ENCODE peak calls at places on chromosomes 13 and 19, in five cellular contexts. J is tibial artery, R is heart left ventricle, X is upper lobe of right lung, W is thoracic aorta. G is an unnamed sample.

GRCh38 chr13:76349700-76350099 is 536.5 kb downstream of the KCTD12 start:
- DNase-seq in J (no peak), X (no peak), W (no peak), R (no peak), G (no peak)

GRCh38 chr19:36392916-36393673 is 14.1 kb upstream of the ZFP14 start:
- DNase-seq in W (no peak), X (no peak), J (no peak), R (no peak), G (no peak)

GRCh38 chr19:40592170-40592569 is 9.0 kb upstream of the LTBP4 start:
- DNase-seq in W (no peak), R (no peak), J (no peak), X (no peak), G (no peak)

GRCh38 chr13:100210966-100211710 is 122.2 kb downstream of the PCCA start:
- DNase-seq in J (no peak), R (no peak), W (no peak), X (no peak), G (no peak)

GRCh38 chr19:48967346-48968178 is 2.5 kb downstream of the FTL start:
- DNase-seq in W (no peak), R (no peak), X (peak; percentile 77), J (peak; percentile 62), G (no peak)

GRCh38 chr19:2032296-2032941 is 16.9 kb upstream of the BTBD2 start:
- DNase-seq in X (peak; percentile 99), R (peak; percentile 97), W (peak; percentile 85), J (peak; percentile 97), G (peak; percentile 99)

GRCh38 chr19:2050991-2051770 is at the start of gene MKNK2:
- DNase-seq in J (peak; percentile 86), R (peak; percentile 94), W (peak; percentile 58), X (peak; percentile 96), G (peak; percentile 87)

GRCh38 chr19:56092685-56093631 is 28.1 kb downstream of the ZNF787 start:
- DNase-seq in X (no peak), W (no peak), R (no peak), J (no peak), G (no peak)

GRCh38 chr13:76886292-76887061 is at the start of gene KCTD12:
- DNase-seq in J (peak; percentile 90), X (peak; percentile 95), W (peak; percentile 59), R (peak; percentile 93), G (peak; percentile 73)

GRCh38 chr19:6288737-6289136 is 9.0 kb upstream of the MLLT1 start:
- DNase-seq in R (no peak), J (no peak), X (no peak), W (no peak), G (no peak)

GRCh38 chr13:101429733-101430132 is 13.4 kb upstream of the NALCN start:
- DNase-seq in R (no peak), X (no peak), J (no peak), W (no peak), G (no peak)

GRCh38 chr13:80562423-80562822 is 221.5 kb upstream of the SPRY2 start:
- DNase-seq in R (no peak), J (no peak), W (no peak), X (no peak), G (no peak)

GRCh38 chr13:31955745-31956144 is 75.8 kb upstream of the FRY start:
- DNase-seq in X (no peak), R (no peak), J (no peak), W (no peak), G (no peak)

GRCh38 chr13:41456768-41457588 is at the start of gene RGCC:
- DNase-seq in J (peak; percentile 81), R (peak; percentile 83), X (peak; percentile 96), W (peak; percentile 70), G (no peak)

GRCh38 chr19:53102701-53103140 is 501 bp downstream of the ZNF160 start:
- DNase-seq in W (no peak), X (peak; percentile 67), R (peak; percentile 39), J (no peak), G (no peak)

GRCh38 chr13:25857830-25858229 is 194.0 kb downstream of the SHISA2 start:
- DNase-seq in R (no peak), J (no peak), W (no peak), X (no peak), G (no peak)

GRCh38 chr19:44846455-44847143 is 502 bp downstream of the NECTIN2 start:
- DNase-seq in X (no peak), J (no peak), W (no peak), R (peak; percentile 39), G (peak; percentile 50)

GRCh38 chr19:44845286-44845611 is 848 bp upstream of the NECTIN2 start:
- DNase-seq in J (peak; percentile 47), X (peak; percentile 76), W (peak; percentile 32), R (no peak), G (no peak)

GRCh38 chr19:44847144-44848035 is 1.3 kb downstream of the NECTIN2 start:
- DNase-seq in R (peak; percentile 80), J (peak; percentile 80), W (no peak), X (peak; percentile 89), G (peak; percentile 88)

GRCh38 chr19:44848036-44848804 is 2.1 kb downstream of the NECTIN2 start:
- DNase-seq in W (no peak), X (no peak), R (peak; percentile 32), J (peak; percentile 33), G (no peak)

GRCh38 chr19:44845612-44846454 is at the start of gene NECTIN2:
- DNase-seq in W (peak; percentile 100), X (peak; percentile 100), R (peak; percentile 100), J (peak; percentile 100), G (peak; percentile 100)
- H3K4me1 ChIP-seq in W (peaks cover 33% of the 10 kb centered on the region), X (peaks cover 28% of the 10 kb centered on the region), R (peaks cover 35% of the 10 kb centered on the region), J (peaks cover 42% of the 10 kb centered on the region), G (peaks cover 7% of the 10 kb centered on the region)

DNA sequence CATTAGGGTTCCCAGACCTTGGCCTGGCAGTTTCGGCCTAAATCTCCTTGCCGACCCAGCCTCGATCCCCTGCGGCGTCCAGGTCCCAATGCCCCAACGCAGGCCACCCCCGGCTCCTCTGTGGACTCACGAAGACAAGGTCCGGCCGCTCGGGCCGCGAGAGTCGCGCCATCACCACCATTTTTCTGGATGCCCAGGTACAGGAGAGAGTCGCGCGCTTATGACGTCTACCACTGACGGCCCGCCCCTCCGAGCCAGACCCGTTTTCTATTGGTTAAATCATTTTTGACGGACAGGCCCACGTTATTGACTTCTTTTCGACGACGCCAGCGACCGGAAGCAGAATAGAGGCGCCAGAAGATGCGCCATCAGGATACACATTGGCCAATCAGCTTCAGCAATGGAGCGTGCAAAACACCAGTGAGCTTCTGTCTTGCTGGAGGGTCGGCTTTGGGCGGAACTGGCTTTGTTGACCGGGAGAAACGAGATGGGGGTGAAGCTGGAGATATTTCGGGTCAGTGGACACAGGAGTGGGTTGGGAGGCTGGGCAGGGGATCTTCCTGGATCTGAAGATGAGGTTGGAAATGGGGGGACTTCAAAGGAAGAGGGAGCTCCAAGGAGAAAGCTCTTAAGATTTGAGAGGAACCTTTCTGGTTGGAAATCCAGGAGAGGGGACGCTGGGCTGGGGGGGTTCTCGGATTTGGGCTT is at the start of the genes PET100 and XAB2:
- DNase-seq in W (peak; percentile 95), X (peak; percentile 95), J (peak; percentile 98), R (peak; percentile 97), G (peak; percentile 99)
- H3K27ac ChIP-seq in W (peak within 1 kb of the TSS; percentile 85), X (peak within 1 kb of the TSS; percentile 82), J (peak within 1 kb of the TSS; percentile 89), R (peak within 1 kb of the TSS; percentile 55), G (peak within 1 kb of the TSS; percentile 89)

GRCh38 chr13:109465151-109465550 is 321.2 kb downstream of the IRS2 start:
- DNase-seq in R (no peak), X (no peak), J (no peak), W (no peak), G (no peak)
- TF ChIP-seq CTCF in R (no peak), X (no peak), J (no peak), W (no peak), G (no peak)

DNA sequence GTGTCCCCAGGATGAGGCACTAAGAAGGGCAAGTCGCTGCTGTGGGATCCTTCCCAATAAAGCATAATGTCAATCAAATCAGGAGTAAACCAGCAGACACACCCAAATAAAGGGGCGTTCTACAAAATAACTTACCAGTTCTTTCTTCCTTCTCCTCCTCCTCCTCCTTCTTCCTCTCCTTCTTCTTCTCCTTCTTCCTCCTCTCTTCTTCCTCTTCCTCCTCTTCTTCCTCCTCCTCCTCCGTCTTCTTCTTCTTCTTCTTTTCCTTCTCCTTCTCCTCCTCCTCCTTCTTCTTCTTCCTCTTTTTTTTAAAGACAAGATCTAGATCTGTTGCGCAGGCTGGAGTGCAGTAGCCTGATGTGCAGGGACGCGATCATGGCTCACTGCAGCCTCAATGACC is 225.8 kb downstream of the UQCRFS1 start:
- DNase-seq in X (no peak), J (no peak), W (no peak), R (no peak), G (no peak)
- H3K4me1 ChIP-seq in X (no peaks in the 10 kb centered on the region), J (no peaks in the 10 kb centered on the region), W (no peaks in the 10 kb centered on the region), R (no peaks in the 10 kb centered on the region), G (no peaks in the 10 kb centered on the region)

GRCh38 chr13:43572601-43573360 is 214.0 kb downstream of the ENOX1 start:
- DNase-seq in J (no peak), W (no peak), X (no peak), R (no peak), G (no peak)
- H3K27ac ChIP-seq in J (no peak overlapping the region), W (no peak overlapping the region), X (no peak overlapping the region), R (no peak overlapping the region), G (no peak overlapping the region)

GRCh38 chr13:57582032-57582431 is 49.5 kb upstream of the PCDH17 start:
- DNase-seq in W (no peak), J (no peak), R (no peak), X (no peak), G (no peak)
- TF ChIP-seq CTCF in W (no peak), J (no peak), R (no peak), X (no peak), G (no peak)

G was measured in breast epithelium.